ENCODE peak calls at places on chromosome 4, in four cellular contexts. L is breast epithelium, O is mammary epithelial cell, K is stomach. N is an unnamed sample.
A peak's percentile ranks its signal among the peaks of the same experiment; 100 is the strongest.

GRCh38 chr4:188107931-188108843 is 1.2 kb downstream of the TRIML2 start:
- DNase-seq in L (no peak), K (no peak), O (peak; percentile 87), N (no peak)

GRCh38 chr4:133943081-133943480 is 258.5 kb downstream of the PABPC4L start:
- DNase-seq in K (no peak), O (no peak), L (no peak), N (no peak)

GRCh38 chr4:183658362-183659028 is 490 bp downstream of the RWDD4 start:
- DNase-seq in O (peak; percentile 28), L (no peak), K (no peak), N (peak; percentile 33)

GRCh38 chr4:25441519-25442117 is 64.6 kb downstream of the ANAPC4 start:
- DNase-seq in O (peak; percentile 41), L (no peak), K (peak; percentile 68), N (peak; percentile 34)

GRCh38 chr4:56149601-56150000 is 200.9 kb downstream of the CEP135 start:
- DNase-seq in K (no peak), O (no peak), L (no peak), N (no peak)

GRCh38 chr4:56235714-56236113 is 151.6 kb downstream of the AASDH start:
- DNase-seq in K (no peak), L (no peak), O (no peak), N (no peak)

GRCh38 chr4:73770917-73771316 is 30.5 kb downstream of the CXCL8 start:
- DNase-seq in L (no peak), K (peak; percentile 79), O (no peak), N (no peak)

GRCh38 chr4:107643021-107643420 is 77.0 kb downstream of the PAPSS1 start:
- DNase-seq in O (no peak), K (no peak), L (no peak), N (no peak)

GRCh38 chr4:66000500-66001117 is 330.3 kb upstream of the EPHA5 start:
- DNase-seq in O (no peak), K (no peak), L (no peak), N (no peak)

GRCh38 chr4:147362868-147363440 is 117.9 kb upstream of the EDNRA start:
- DNase-seq in L (no peak), O (peak; percentile 59), K (peak; percentile 48), N (no peak)

GRCh38 chr4:41722171-41722570 is 26.4 kb downstream of the PHOX2B start:
- DNase-seq in O (no peak), L (no peak), K (no peak), N (no peak)

GRCh38 chr4:81724925-81725329 is 253.2 kb upstream of the RASGEF1B start:
- DNase-seq in K (peak; percentile 65), L (no peak), O (peak; percentile 57), N (no peak)

GRCh38 chr4:156824451-156825060 is 147.0 kb downstream of the PDGFC start:
- DNase-seq in L (no peak), O (peak; percentile 63), K (no peak), N (no peak)

GRCh38 chr4:176753049-176753448 is 39.7 kb downstream of the VEGFC start:
- DNase-seq in O (peak; percentile 57), K (no peak), L (no peak), N (peak; percentile 99)

GRCh38 chr4:71366776-71367175 is 28.0 kb downstream of the SLC4A4 start:
- DNase-seq in K (no peak), O (no peak), L (no peak), N (no peak)

GRCh38 chr4:3231431-3231980 is 17.5 kb upstream of the MSANTD1 start:
- DNase-seq in K (no peak), O (no peak), L (no peak), N (no peak)

GRCh38 chr4:85823295-85823694 is 348.3 kb downstream of the ARHGAP24 start:
- DNase-seq in K (no peak), O (no peak), L (no peak), N (no peak)

GRCh38 chr4:77040856-77041576 is 34.8 kb downstream of the CCNI start:
- DNase-seq in L (no peak), O (no peak), K (no peak), N (no peak)

GRCh38 chr4:68124262-68124661 is 5.4 kb downstream of the TMPRSS11F start:
- DNase-seq in K (no peak), O (no peak), L (no peak), N (no peak)

GRCh38 chr4:7328913-7329638 is 105.7 kb downstream of the PSAPL1 start:
- DNase-seq in L (no peak), O (peak; percentile 35), K (no peak), N (peak; percentile 90)

GRCh38 chr4:177937051-177937450 is 494.8 kb upstream of the AGA start:
- DNase-seq in K (no peak), L (no peak), O (no peak), N (no peak)

GRCh38 chr4:25677943-25678342 is 22.3 kb downstream of the SLC34A2 start:
- DNase-seq in K (no peak), O (no peak), L (no peak), N (no peak)

GRCh38 chr4:140372607-140373327 is 679 bp upstream of the SCOC start:
- DNase-seq in L (no peak), K (no peak), O (peak; percentile 27), N (no peak)

GRCh38 chr4:144421839-144422565 is 224.0 kb upstream of the HHIP start:
- DNase-seq in O (peak; percentile 27), K (no peak), L (no peak), N (no peak)

GRCh38 chr4:103150677-103151076 is 47.5 kb downstream of the CENPE start:
- DNase-seq in K (no peak), O (peak; percentile 78), L (no peak), N (peak; percentile 11)

GRCh38 chr4:112361181-112361791 is 64.1 kb downstream of the ALPK1 start:
- DNase-seq in K (no peak), O (peak; percentile 57), L (no peak), N (no peak)

GRCh38 chr4:151538963-151539362 is 130.0 kb downstream of the FHIP1A start:
- DNase-seq in O (no peak), L (no peak), K (no peak), N (no peak)

GRCh38 chr4:26191353-26191752 is 129.5 kb upstream of the RBPJ start:
- DNase-seq in L (no peak), O (no peak), K (no peak), N (no peak)

GRCh38 chr4:159069922-159070321 is 33.0 kb upstream of the RAPGEF2 start:
- DNase-seq in O (peak; percentile 53), K (no peak), L (no peak), N (no peak)

GRCh38 chr4:26135331-26135730 is 185.5 kb upstream of the RBPJ start:
- DNase-seq in K (no peak), O (no peak), L (no peak), N (no peak)

GRCh38 chr4:154189346-154189745 is 302.3 kb downstream of the DCHS2 start:
- DNase-seq in O (peak; percentile 14), K (no peak), L (no peak), N (no peak)

GRCh38 chr4:119728692-119729593 is 100.3 kb upstream of the PDE5A start:
- DNase-seq in O (peak; percentile 32), L (no peak), K (no peak), N (peak; percentile 11)

GRCh38 chr4:140092094-140092820 is 61.7 kb downstream of the MAML3 start:
- DNase-seq in K (peak; percentile 43), O (peak; percentile 35), L (peak; percentile 53), N (peak; percentile 8)

GRCh38 chr4:111991163-111991562 is 154.1 kb upstream of the FAM241A start:
- DNase-seq in L (no peak), O (no peak), K (no peak), N (no peak)

GRCh38 chr4:15677507-15677988 is 4.1 kb upstream of the FAM200B start:
- DNase-seq in O (peak; percentile 98), L (no peak), K (peak; percentile 36), N (no peak)

GRCh38 chr4:27910227-27910626 is 1049.6 kb downstream of the STIM2 start:
- DNase-seq in L (no peak), K (no peak), O (no peak), N (no peak)

GRCh38 chr4:958836-959337 is 14.5 kb downstream of the DGKQ start:
- DNase-seq in O (no peak), K (no peak), L (no peak), N (no peak)

GRCh38 chr4:80197132-80197573 is at the start of gene PRDM8:
- DNase-seq in L (no peak), K (no peak), O (no peak), N (peak; percentile 54)

GRCh38 chr4:154760895-154761294 is 17.1 kb downstream of the LRAT start:
- DNase-seq in L (no peak), O (no peak), K (no peak), N (no peak)

DNA sequence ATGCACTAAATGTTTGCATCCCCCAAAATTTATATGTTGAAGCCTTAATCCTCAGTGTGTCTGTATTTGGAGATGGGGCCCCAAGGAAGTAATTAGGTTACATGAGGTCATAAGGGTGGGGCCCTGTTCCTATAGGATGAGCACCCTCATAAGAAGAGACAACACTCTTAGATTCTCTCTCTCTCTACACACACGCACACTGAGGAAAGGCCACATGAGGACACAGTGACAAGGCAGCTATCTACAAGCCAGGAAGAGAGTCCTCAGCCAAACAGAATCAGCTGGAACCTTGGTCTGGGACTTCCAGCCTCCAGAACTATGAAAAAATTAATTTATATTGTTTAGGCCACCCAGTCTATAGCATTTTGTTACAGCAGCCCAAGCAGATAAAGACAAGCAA is 69.3 kb upstream of the NOCT start:
- DNase-seq in O (no peak), K (no peak), L (no peak), N (no peak)
- H3K9me3 ChIP-seq in O (no peaks in the 10 kb centered on the region), K (no peaks in the 10 kb centered on the region), L (no peaks in the 10 kb centered on the region), N (no peaks in the 10 kb centered on the region)

GRCh38 chr4:45006078-45006477 is 279.7 kb upstream of the GNPDA2 start:
- DNase-seq in K (no peak), L (no peak), O (peak; percentile 46), N (no peak)
- H3K4me3 ChIP-seq in K (no peak overlapping the region), L (no peak overlapping the region), O (no peak overlapping the region), N (no peak overlapping the region)

GRCh38 chr4:120850048-120850599 is 72.4 kb downstream of the PRDM5 start:
- DNase-seq in L (no peak), O (no peak), K (no peak), N (no peak)

GRCh38 chr4:120844528-120844921 is 78.0 kb downstream of the PRDM5 start:
- DNase-seq in O (no peak), L (no peak), K (no peak), N (no peak)

GRCh38 chr4:120843840-120844527 is 78.5 kb downstream of the PRDM5 start:
- DNase-seq in O (no peak), K (no peak), L (no peak), N (no peak)

GRCh38 chr4:120842046-120842445 is 80.5 kb downstream of the PRDM5 start:
- DNase-seq in L (no peak), O (no peak), K (no peak), N (no peak)

GRCh38 chr4:120847019-120847582 is 75.4 kb downstream of the PRDM5 start:
- DNase-seq in L (no peak), O (no peak), K (no peak), N (no peak)
- H3K36me3 ChIP-seq in L (no peaks in the 10 kb centered on the region), O (no peaks in the 10 kb centered on the region), K (no peaks in the 10 kb centered on the region), N (no peaks in the 10 kb centered on the region)

DNA sequence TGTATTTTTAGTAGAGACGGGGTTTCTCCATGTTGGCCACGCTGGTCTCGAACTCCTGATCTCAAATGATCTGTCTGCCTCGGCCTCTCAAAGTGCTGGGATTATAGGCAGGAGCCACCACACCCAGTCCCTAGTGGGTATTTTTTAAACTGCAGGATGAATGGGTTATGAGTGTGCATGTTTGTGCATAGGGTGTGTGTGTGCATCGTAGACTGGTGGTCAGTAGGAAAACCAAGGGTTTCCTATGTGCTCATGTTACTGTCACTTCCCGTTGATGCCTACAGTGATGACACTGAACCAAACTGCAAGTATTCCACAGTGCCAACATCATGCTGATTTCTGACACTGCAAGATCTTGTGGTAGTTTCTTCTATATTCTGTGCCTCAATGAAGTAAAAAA is 41.1 kb downstream of the DDIT4L start:
- DNase-seq in L (no peak), O (no peak), K (no peak), N (no peak)
- H3K9me3 ChIP-seq in L (no peaks in the 10 kb centered on the region), O (no peaks in the 10 kb centered on the region), K (no peaks in the 10 kb centered on the region), N (no peaks in the 10 kb centered on the region)

N was measured in MG63.